ENCODE peak calls at places on chromosomes 16 and 17, in ten cellular contexts. I is neural crest cell; U is HFF-Myc; P is activated CD8-positive, alpha-beta memory T cell treated with anti-CD3 and anti-CD28 coated beads, Interleukin-2, amount 50 U/mL, for 48 hours; J is NCI-H1694 treated with DMSO at 0.1 percent for 48 hours; F is nucleus accumbens; C is prostate gland; S is GM13977; B is activated T-cell treated with anti-CD3 and anti-CD28 coated beads for 48 hours; H is IMR-90. T is an unnamed sample.

GRCh38 chr17:33463887-33464286 is 170.8 kb upstream of the ASIC2 start:
- DNase-seq in U (no peak), J (no peak), F (no peak), P (no peak), C (no peak), S (no peak), H (no peak), B (no peak), I (no peak), T (no peak)

GRCh38 chr16:55968221-55968620 is 93.0 kb upstream of the CES5A start:
- DNase-seq in H (no peak), F (no peak), U (no peak), I (no peak), B (no peak), S (no peak), J (no peak), P (no peak), C (no peak), T (no peak)

GRCh38 chr16:28182183-28182582 is 29.6 kb downstream of the XPO6 start:
- DNase-seq in I (no peak), P (peak), S (no peak), J (no peak), H (peak), C (no peak), F (no peak), B (peak), U (no peak), T (peak)

GRCh38 chr17:28272166-28272565 is 46.8 kb upstream of the TMEM97 start:
- DNase-seq in I (no peak), P (no peak), U (no peak), H (peak), F (no peak), S (no peak), B (no peak), C (no peak), J (no peak), T (no peak)

GRCh38 chr17:76872221-76872873 is 4.1 kb downstream of the MGAT5B start:
- DNase-seq in J (no peak), F (no peak), S (no peak), P (no peak), H (peak), I (no peak), U (peak), B (peak), C (no peak), T (no peak)

GRCh38 chr17:19470529-19471261 is 59.7 kb downstream of the RNF112 start:
- DNase-seq in I (no peak), U (no peak), C (peak), F (no peak), B (no peak), H (peak), P (no peak), J (no peak), S (no peak), T (no peak)

GRCh38 chr16:5490499-5490898 is 392.9 kb upstream of the EEF2KMT start:
- DNase-seq in B (peak), C (peak), J (no peak), U (no peak), I (peak), P (peak), S (no peak), F (peak), H (no peak), T (peak)

GRCh38 chr17:48037036-48037881 is at the start of gene COPZ2:
- DNase-seq in I (peak), U (no peak), P (peak), B (peak), J (no peak), F (peak), H (peak), S (peak), C (peak), T (no peak)

GRCh38 chr17:62627904-62628603 is 584 bp downstream of the MRC2 start:
- DNase-seq in J (no peak), I (no peak), B (peak), U (peak), F (no peak), C (peak), P (peak), S (peak), H (peak), T (peak)

GRCh38 chr17:68591583-68591982 is 9.6 kb downstream of the FAM20A start:
- DNase-seq in S (no peak), F (peak), B (no peak), H (no peak), I (no peak), J (no peak), U (no peak), C (no peak), P (no peak), T (no peak)

GRCh38 chr16:69055003-69055402 is 50.5 kb upstream of the HAS3 start:
- DNase-seq in U (no peak), H (peak), P (no peak), F (no peak), C (no peak), S (no peak), I (no peak), J (no peak), B (no peak), T (no peak)

GRCh38 chr16:88566158-88566557 is 4.0 kb upstream of the ZC3H18 start:
- DNase-seq in U (peak), S (no peak), I (no peak), J (no peak), P (peak), H (peak), F (no peak), B (peak), C (no peak), T (peak)

GRCh38 chr17:74484066-74484465 is 17.6 kb downstream of the CD300A start:
- DNase-seq in J (no peak), H (no peak), S (peak), B (no peak), C (no peak), U (no peak), P (no peak), I (no peak), F (no peak), T (no peak)

GRCh38 chr16:83581994-83582747 is 225.6 kb upstream of the HSBP1 start:
- DNase-seq in C (no peak), P (no peak), U (no peak), J (no peak), H (no peak), S (no peak), I (no peak), F (no peak), B (no peak), T (no peak)

GRCh38 chr16:87970206-87970605 is 19.0 kb downstream of the BANP start:
- DNase-seq in H (peak), B (no peak), S (no peak), C (no peak), U (no peak), I (no peak), J (no peak), F (no peak), P (no peak), T (no peak)

GRCh38 chr17:65666869-65667268 is 105.4 kb upstream of the AXIN2 start:
- DNase-seq in C (no peak), J (no peak), B (no peak), S (no peak), H (peak), I (no peak), F (no peak), U (peak), P (no peak), T (no peak)

GRCh38 chr16:89409161-89409711 is 81.1 kb downstream of the ANKRD11 start:
- DNase-seq in U (no peak), J (no peak), P (peak), B (peak), I (no peak), S (no peak), C (no peak), H (peak), F (no peak), T (no peak)

GRCh38 chr16:69861276-69862030 is 89.7 kb upstream of the CLEC18A start:
- DNase-seq in U (no peak), S (no peak), I (no peak), F (no peak), P (no peak), C (peak), J (no peak), H (peak), B (no peak), T (no peak)

T was measured in head of caudate nucleus.